ENCODE peak calls at places on chromosomes 11 and 22, in nine cellular contexts. I is hepatocyte, D is prostate gland, G is tibial artery, W is DND-41, S is right atrium auricular region, V is HepG2, P is aorta, K is tibial nerve. X is an unnamed sample. For H3K4me1, the result is how much of the 10 kb centered on the place peaks cover.

GRCh38 chr11:39732002-39732401 is 1727.5 kb downstream of the LRRC4C start:
- DNase-seq in D (no peak), P (no peak), I (no peak), G (no peak), K (no peak), W (no peak), S (no peak), V (no peak), X (no peak)

GRCh38 chr11:120956710-120957500 is 67.0 kb upstream of the TBCEL start:
- DNase-seq in D (no peak), S (no peak), G (no peak), P (no peak), V (no peak), I (no peak), K (no peak), W (peak), X (no peak)

GRCh38 chr11:65274734-65275682 is 13.2 kb downstream of the POLA2 start:
- DNase-seq in D (peak), K (peak), W (peak), P (peak), G (peak), I (peak), V (peak), S (peak), X (peak)

GRCh38 chr11:95156916-95157568 is 67.4 kb downstream of the ENDOD1 start:
- DNase-seq in S (no peak), V (no peak), D (no peak), K (no peak), G (peak), W (no peak), P (peak), I (no peak), X (no peak)

GRCh38 chr22:22944268-22944985 is 56.8 kb downstream of the IGLL5 start:
- DNase-seq in D (no peak), P (no peak), G (no peak), I (peak), W (peak), S (peak), K (no peak), V (no peak), X (no peak)

GRCh38 chr22:30325065-30325720 is 1.5 kb downstream of the TBC1D10A start:
- DNase-seq in V (no peak), D (peak), S (peak), I (peak), W (no peak), G (peak), K (no peak), P (peak), X (no peak)

GRCh38 chr11:65425971-65426838 is 3.6 kb downstream of the NEAT1 start:
- DNase-seq in D (no peak), P (no peak), W (no peak), G (no peak), V (no peak), S (peak), I (peak), K (no peak), X (no peak)

GRCh38 chr11:44727114-44727372 is 281 bp downstream of the TSPAN18 start:
- DNase-seq in G (no peak), V (no peak), K (no peak), P (no peak), W (no peak), I (no peak), S (no peak), D (no peak), X (no peak)

GRCh38 chr11:64803163-64803845 is at the start of gene MAP4K2:
- DNase-seq in G (peak), I (peak), D (peak), W (peak), V (peak), P (peak), S (peak), K (peak), X (peak)

GRCh38 chr11:4714300-4714699 is 9.7 kb downstream of the MMP26 start:
- DNase-seq in P (no peak), G (no peak), V (no peak), D (no peak), K (no peak), W (no peak), I (no peak), S (no peak), X (no peak)

GRCh38 chr11:30758012-30758411 is 171.9 kb upstream of the MPPED2 start:
- DNase-seq in S (no peak), I (no peak), D (no peak), V (no peak), K (no peak), W (no peak), G (no peak), P (no peak), X (no peak)

GRCh38 chr11:57913713-57914704 is 109.7 kb upstream of the OR9Q1 start:
- DNase-seq in W (no peak), S (no peak), V (no peak), G (no peak), K (no peak), D (no peak), P (no peak), I (no peak), X (no peak)

GRCh38 chr11:118398797-118399564 is 2.4 kb upstream of the ATP5MG start:
- DNase-seq in W (no peak), S (no peak), D (no peak), I (no peak), K (no peak), P (no peak), G (no peak), V (no peak), X (no peak)

GRCh38 chr11:80297808-80298460 is 857.1 kb upstream of the TENM4 start:
- DNase-seq in V (no peak), I (no peak), K (no peak), G (no peak), D (no peak), P (no peak), S (no peak), W (no peak), X (no peak)

GRCh38 chr11:19279455-19279854 is 38.7 kb upstream of the E2F8 start:
- DNase-seq in W (no peak), K (no peak), G (no peak), I (no peak), S (no peak), D (no peak), P (no peak), V (no peak), X (no peak)

GRCh38 chr11:70454197-70454767 is 56.0 kb downstream of the CTTN start:
- DNase-seq in G (no peak), V (no peak), D (no peak), P (no peak), S (no peak), K (no peak), I (no peak), W (no peak), X (no peak)

GRCh38 chr11:70455354-70455753 is 57.0 kb downstream of the CTTN start:
- DNase-seq in S (no peak), D (no peak), K (no peak), I (no peak), P (no peak), G (no peak), W (no peak), V (no peak), X (no peak)

GRCh38 chr11:70460111-70460510 is 61.8 kb downstream of the CTTN start:
- DNase-seq in G (no peak), S (no peak), I (no peak), W (no peak), P (peak), D (no peak), K (no peak), V (no peak), X (no peak)

GRCh38 chr11:70460959-70461358 is 62.6 kb downstream of the CTTN start:
- DNase-seq in P (no peak), I (no peak), W (no peak), S (no peak), D (no peak), V (no peak), G (no peak), K (no peak), X (no peak)

DNA sequence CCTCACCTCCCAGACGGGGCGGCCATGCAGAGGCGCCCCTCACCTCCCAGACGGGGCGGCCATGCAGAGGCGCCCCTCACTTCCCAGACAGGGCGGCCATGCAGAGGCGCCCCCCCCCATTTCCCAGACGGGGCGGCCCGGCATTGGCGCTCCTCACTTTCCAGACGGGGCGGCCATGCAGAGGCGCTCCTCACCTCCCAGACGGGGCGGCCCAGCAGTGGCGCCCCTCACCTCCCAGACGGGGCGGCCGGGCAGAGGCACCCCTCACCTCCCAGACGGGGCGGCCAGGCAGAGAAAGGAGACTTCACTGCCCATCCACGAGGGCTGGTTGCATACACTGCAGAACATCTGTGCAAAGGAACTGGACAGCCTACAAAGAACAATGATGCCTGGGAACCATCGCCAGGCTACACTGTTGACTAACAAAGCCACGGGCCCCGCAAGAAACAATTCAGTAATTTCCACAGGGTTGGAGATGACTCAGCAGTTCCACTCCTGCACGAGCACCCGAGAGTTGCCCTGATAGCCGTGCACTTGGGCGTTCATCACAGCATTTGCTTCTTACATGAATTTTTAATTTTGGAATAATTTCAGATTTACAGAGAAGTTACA is 58.7 kb downstream of the CTTN start:
- DNase-seq in V (peak), G (no peak), P (no peak), D (no peak), I (no peak), K (no peak), W (no peak), S (no peak), X (no peak)
- H3K27ac ChIP-seq in V (no peak), G (no peak), P (no peak), D (no peak), I (no peak), K (no peak), W (no peak), S (no peak), X (no peak)

GRCh38 chr22:25417792-25418191 is 146.7 kb upstream of the GRK3 start:
- DNase-seq in P (no peak), D (no peak), V (no peak), S (no peak), G (no peak), W (no peak), I (no peak), K (no peak), X (no peak)

GRCh38 chr22:25420925-25421904 is 143.3 kb upstream of the GRK3 start:
- DNase-seq in S (no peak), K (no peak), D (no peak), G (no peak), P (no peak), W (no peak), I (no peak), V (no peak), X (no peak)

GRCh38 chr22:25420471-25420924 is 144.0 kb upstream of the GRK3 start:
- DNase-seq in G (no peak), S (no peak), D (no peak), I (no peak), W (no peak), K (no peak), P (no peak), V (no peak), X (no peak)

GRCh38 chr22:25413620-25414019 is 150.9 kb upstream of the GRK3 start:
- DNase-seq in G (no peak), D (no peak), V (no peak), W (no peak), K (no peak), I (no peak), P (no peak), S (no peak), X (no peak)

DNA sequence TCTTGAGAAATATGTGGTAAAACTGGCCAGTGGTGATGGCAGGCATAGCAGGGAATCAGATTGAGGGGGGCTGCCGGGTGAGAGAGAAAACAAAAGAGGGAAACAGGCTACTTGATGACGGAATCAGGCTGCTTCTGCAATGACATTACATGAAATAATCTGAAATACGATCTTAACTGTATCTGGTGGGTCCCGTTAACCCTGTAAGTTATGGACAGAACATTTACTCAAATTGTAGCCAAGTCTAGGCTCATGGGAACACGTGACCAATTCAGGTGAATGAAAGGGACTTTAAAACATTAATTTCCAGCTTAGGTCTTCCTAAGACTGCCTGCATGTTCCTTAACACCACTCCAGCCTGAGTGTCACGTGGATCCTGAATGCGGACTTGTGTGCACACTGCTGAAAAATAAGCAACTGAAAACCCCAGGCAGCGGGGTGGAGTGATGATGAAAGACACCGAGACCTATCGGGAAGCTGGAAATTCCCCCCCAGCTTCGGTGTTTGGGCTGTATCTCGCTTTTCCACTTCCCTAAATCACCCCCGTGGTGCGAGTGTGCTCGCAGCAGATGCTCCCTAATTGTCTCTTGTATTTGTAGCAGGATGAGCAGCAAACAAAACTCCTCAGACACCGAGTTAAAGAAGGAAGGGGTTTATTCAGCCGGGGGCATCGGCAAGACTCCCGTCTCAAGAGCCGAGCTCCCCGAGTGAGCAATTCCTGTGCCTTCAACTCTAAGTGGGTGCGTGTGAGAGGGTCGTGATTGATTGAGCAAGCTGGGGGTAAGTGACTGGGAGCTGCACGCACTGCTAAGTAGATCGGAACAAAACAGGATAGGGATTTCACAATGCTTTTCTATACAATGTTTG is 145.0 kb upstream of the GRK3 start:
- DNase-seq in I (peak), K (no peak), W (no peak), D (no peak), G (no peak), P (peak), V (peak), S (peak), X (peak)
- H3K4me3 ChIP-seq in I (no peak), K (no peak), W (no peak), D (no peak), G (no peak), P (no peak), V (peak), S (no peak), X (peak)

GRCh38 chr11:114482114-114482513 is 42.8 kb downstream of the REXO2 start:
- DNase-seq in G (no peak), I (no peak), V (no peak), W (no peak), S (no peak), D (no peak), K (no peak), P (no peak), X (no peak)

GRCh38 chr11:114479331-114479730 is 40.1 kb downstream of the REXO2 start:
- DNase-seq in G (no peak), V (no peak), P (no peak), W (no peak), D (no peak), S (no peak), I (no peak), K (no peak), X (no peak)

GRCh38 chr11:114477946-114478537 is 38.8 kb downstream of the REXO2 start:
- DNase-seq in G (no peak), D (no peak), K (no peak), I (no peak), W (no peak), S (no peak), V (no peak), P (no peak), X (no peak)

GRCh38 chr11:114483929-114484328 is 44.7 kb downstream of the REXO2 start:
- DNase-seq in D (no peak), S (no peak), G (no peak), W (no peak), K (no peak), V (no peak), I (no peak), P (no peak), X (no peak)

GRCh38 chr11:114478768-114479167 is 39.5 kb downstream of the REXO2 start:
- DNase-seq in P (no peak), K (no peak), W (no peak), D (no peak), V (peak), S (no peak), G (no peak), I (no peak), X (no peak)
- H3K4me1 ChIP-seq in P (under half), K (under half), W (under half), D (under half), V (under half), S (under half), G (under half), I (under half), X (under half)

DNA sequence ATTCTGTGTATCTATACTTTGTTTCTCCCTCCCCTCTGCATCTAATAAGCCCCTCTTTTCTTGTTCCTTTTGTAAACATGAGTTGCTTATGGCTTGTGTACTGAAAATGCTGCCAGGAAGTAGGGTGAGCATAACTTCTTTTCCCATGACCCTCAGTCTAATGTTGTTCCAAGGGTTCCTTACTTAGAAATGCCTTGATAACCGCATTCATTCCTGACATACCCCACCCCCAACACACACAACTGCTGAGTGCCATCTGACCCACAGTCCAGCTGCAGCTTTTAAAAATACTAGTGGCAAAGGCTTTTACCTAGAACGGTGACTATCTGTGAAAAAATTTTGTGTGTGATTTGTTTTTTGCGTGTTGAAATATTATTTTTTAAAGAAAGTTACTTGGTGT is 52.5 kb downstream of the ARHGAP42 start:
- DNase-seq in V (peak), P (no peak), G (no peak), D (no peak), K (no peak), W (no peak), I (peak), S (no peak), X (no peak)
- H3K27ac ChIP-seq in V (no peak), P (no peak), G (peak), D (no peak), K (peak), W (no peak), I (peak), S (peak), X (peak)

GRCh38 chr22:36348760-36349159 is 39.0 kb downstream of the MYH9 start:
- DNase-seq in D (no peak), V (no peak), I (no peak), W (no peak), G (no peak), S (no peak), K (no peak), P (no peak), X (peak)

GRCh38 chr22:36351921-36352774 is 35.6 kb downstream of the MYH9 start:
- DNase-seq in W (no peak), V (peak), P (no peak), K (no peak), I (peak), D (peak), G (peak), S (no peak), X (no peak)

GRCh38 chr22:36350751-36351594 is 36.8 kb downstream of the MYH9 start:
- DNase-seq in W (no peak), D (no peak), K (no peak), S (no peak), P (no peak), G (peak), V (peak), I (peak), X (peak)

GRCh38 chr22:36347094-36347493 is 40.7 kb downstream of the MYH9 start:
- DNase-seq in S (no peak), D (no peak), W (no peak), K (no peak), G (peak), V (no peak), I (no peak), P (peak), X (no peak)

DNA sequence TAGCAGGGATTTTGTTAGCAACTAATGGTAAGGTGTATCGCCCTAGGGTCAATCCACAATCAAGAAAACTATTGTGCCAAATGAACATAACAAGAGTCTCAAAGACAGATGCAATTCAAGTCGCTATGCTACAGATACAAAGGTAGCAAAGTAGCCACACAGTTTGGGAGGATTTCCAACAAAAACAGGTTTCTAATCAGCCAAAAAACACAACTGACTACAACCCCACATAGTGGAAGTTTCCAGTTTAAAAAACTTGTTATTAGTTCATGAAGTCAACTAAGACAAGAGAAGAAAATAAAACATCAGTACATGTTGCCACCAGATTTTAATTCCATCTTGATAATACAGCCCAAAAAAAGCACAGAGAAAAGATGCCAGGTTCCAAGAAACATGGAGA is 38.0 kb downstream of the MYH9 start:
- DNase-seq in K (no peak), I (no peak), D (no peak), V (no peak), G (no peak), S (no peak), W (no peak), P (no peak), X (no peak)
- H3K4me3 ChIP-seq in K (no peak), I (no peak), D (no peak), V (no peak), G (no peak), S (no peak), W (no peak), P (no peak), X (no peak)

GRCh38 chr22:43001271-43002197 is 13.4 kb downstream of the PACSIN2 start:
- DNase-seq in D (no peak), S (no peak), K (no peak), G (no peak), W (peak), V (peak), I (no peak), P (no peak), X (no peak)

GRCh38 chr22:42997577-42997976 is 17.4 kb downstream of the PACSIN2 start:
- DNase-seq in G (no peak), S (no peak), W (no peak), I (no peak), P (no peak), D (no peak), V (no peak), K (no peak), X (no peak)

GRCh38 chr22:43002198-43002577 is 12.8 kb downstream of the PACSIN2 start:
- DNase-seq in D (no peak), V (no peak), K (no peak), I (no peak), S (no peak), P (no peak), W (no peak), G (no peak), X (no peak)

GRCh38 chr22:42996646-42997365 is 18.1 kb downstream of the PACSIN2 start:
- DNase-seq in S (no peak), V (no peak), G (peak), D (no peak), I (no peak), P (no peak), W (no peak), K (no peak), X (no peak)

GRCh38 chr22:43000441-43001175 is 14.3 kb downstream of the PACSIN2 start:
- DNase-seq in S (no peak), I (no peak), K (no peak), D (no peak), G (no peak), W (no peak), V (no peak), P (no peak), X (no peak)
- H3K4me1 ChIP-seq in S (half or more), I (half or more), K (under half), D (under half), G (half or more), W (under half), V (half or more), P (under half), X (half or more)

DNA sequence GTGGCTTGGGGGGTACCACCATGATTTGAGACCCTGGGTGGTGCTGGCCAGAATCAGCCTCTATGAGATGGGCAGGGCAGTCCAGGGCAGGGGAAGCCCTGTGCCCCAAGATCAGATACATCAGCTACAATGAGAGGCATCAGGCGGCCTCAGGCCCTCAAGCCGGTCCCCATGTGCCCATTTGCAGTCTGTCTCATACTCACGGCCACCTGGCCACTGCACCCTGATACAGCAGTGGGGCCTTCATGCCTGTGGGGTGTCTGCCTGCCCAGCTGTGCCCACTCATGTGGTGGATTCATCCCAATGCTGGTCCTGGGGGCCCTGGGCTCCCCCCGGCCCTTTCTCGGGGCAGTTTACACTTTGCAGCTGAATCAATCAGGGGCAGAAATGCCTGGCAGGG is 42.4 kb upstream of the KCNQ1OT1 start:
- DNase-seq in S (no peak), V (no peak), G (peak), P (peak), I (no peak), W (no peak), D (no peak), K (no peak), X (no peak)
- H3K27ac ChIP-seq in S (no peak), V (no peak), G (no peak), P (no peak), I (peak), W (no peak), D (no peak), K (peak), X (no peak)

X was measured in heart right ventricle.